ENCODE peak calls at places on chromosomes 4 and X, in four cellular contexts. U, Q, V and S are unnamed samples.

GRCh38 chr4:93221771-93222170 is 606.8 kb upstream of the ATOH1 start:
- DNase-seq in U (no peak), V (no peak), Q (no peak), S (no peak)

GRCh38 chr4:111020961-111021360 is 398.1 kb upstream of the PITX2 start:
- DNase-seq in V (no peak), Q (no peak), U (no peak), S (no peak)

GRCh38 chr4:24042094-24042493 is 152.2 kb upstream of the PPARGC1A start:
- DNase-seq in U (peak; percentile 92), Q (no peak), V (no peak), S (no peak)

GRCh38 chr4:146342600-146343192 is 128.4 kb downstream of the REELD1 start:
- DNase-seq in Q (peak; percentile 5), U (no peak), V (peak; percentile 11), S (peak; percentile 21)

GRCh38 chrX:97446298-97446882 is 562.7 kb downstream of the RPA4 start:
- DNase-seq in U (no peak), Q (no peak), V (no peak), S (no peak)

GRCh38 chr4:46993075-46994006 is at the start of gene GABRA4:
- DNase-seq in U (no peak), V (peak; percentile 15), Q (peak; percentile 55), S (no peak)

GRCh38 chr4:95402299-95402698 is 146.5 kb downstream of the UNC5C start:
- DNase-seq in U (no peak), Q (no peak), V (no peak), S (no peak)

GRCh38 chr4:37793562-37793961 is 32.9 kb upstream of the PGM2 start:
- DNase-seq in U (no peak), V (no peak), Q (no peak), S (no peak)

GRCh38 chr4:6888506-6889071 is 21.0 kb upstream of the TBC1D14 start:
- DNase-seq in V (no peak), U (no peak), Q (no peak), S (no peak)

DNA sequence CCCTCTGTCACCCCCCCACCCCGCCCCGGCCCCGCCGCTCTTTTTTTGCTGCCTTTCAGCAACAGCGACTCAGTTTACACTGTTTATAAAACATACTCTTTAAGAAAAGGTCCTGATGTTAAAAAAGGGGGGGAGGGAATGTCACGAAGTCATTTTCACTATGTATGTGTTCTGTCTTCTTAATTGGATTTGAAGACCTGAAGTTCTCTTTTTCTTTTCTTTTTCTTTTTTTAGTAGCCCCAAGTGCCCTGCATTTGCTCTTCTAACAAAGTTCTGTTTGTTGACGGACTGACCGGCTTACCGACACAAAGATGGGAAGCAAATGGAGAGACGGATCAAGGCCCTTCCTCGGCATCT is 2.5 kb upstream of the CITED1 start:
- DNase-seq in U (no peak), Q (no peak), V (no peak), S (no peak)
- TF ChIP-seq CTCF in U (no peak), Q (no peak), V (no peak), S (no peak)

GRCh38 chrX:67159437-67159836 is 384.4 kb upstream of the AR start:
- DNase-seq in U (no peak), Q (no peak), V (no peak), S (no peak)
- TF ChIP-seq CTCF in U (no peak), Q (no peak), V (no peak), S (no peak)

GRCh38 chrX:16989750-16990149 is 43.3 kb downstream of the REPS2 start:
- DNase-seq in U (no peak), V (no peak), Q (no peak), S (no peak)

GRCh38 chrX:16981980-16982379 is 35.5 kb downstream of the REPS2 start:
- DNase-seq in U (no peak), Q (no peak), V (no peak), S (no peak)

GRCh38 chrX:16990839-16991238 is 44.4 kb downstream of the REPS2 start:
- DNase-seq in U (no peak), V (no peak), Q (no peak), S (no peak)

GRCh38 chrX:16986169-16986568 is 39.7 kb downstream of the REPS2 start:
- DNase-seq in V (no peak), U (no peak), Q (no peak), S (no peak)
- TF ChIP-seq CTCF in V (no peak), U (no peak), Q (no peak), S (no peak)

DNA sequence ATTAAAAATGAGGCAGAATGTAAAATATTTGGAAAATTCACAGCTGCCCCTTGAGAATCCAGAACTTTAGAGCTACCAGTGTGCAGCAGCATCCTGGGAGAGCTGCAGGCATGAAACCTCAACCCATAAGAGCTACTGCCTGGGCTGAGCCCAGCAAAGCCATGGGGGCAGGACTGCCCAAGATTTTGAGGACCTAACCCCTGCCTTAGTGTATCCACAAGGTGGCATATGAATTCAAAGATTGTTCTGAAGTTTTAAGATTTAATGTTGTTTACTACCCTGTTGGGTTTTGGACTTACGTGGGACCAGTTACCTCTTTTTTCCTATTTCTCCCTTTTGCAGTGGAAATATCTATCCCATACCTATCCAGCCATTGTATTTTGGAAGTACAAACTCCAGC is 26.4 kb downstream of the CASP6 start:
- DNase-seq in V (no peak), Q (no peak), U (no peak), S (no peak)
- TF ChIP-seq CTCF in V (no peak), Q (no peak), U (no peak), S (no peak)

GRCh38 chrX:70262952-70263567 is 3.1 kb upstream of the P2RY4 start:
- DNase-seq in U (no peak), V (peak; percentile 58), Q (peak; percentile 56), S (peak; percentile 47)
- TF ChIP-seq CTCF in U (peak; percentile 62), V (peak; percentile 21), Q (peak; percentile 46), S (peak; percentile 61)

GRCh38 chr4:79466621-79467020 is 58.6 kb upstream of the GK2 start:
- DNase-seq in U (no peak), Q (no peak), V (no peak), S (no peak)

GRCh38 chr4:79476196-79476595 is 68.2 kb upstream of the GK2 start:
- DNase-seq in U (no peak), V (no peak), Q (no peak), S (no peak)

GRCh38 chr4:79467246-79467932 is 59.4 kb upstream of the GK2 start:
- DNase-seq in Q (no peak), U (no peak), V (no peak), S (no peak)

GRCh38 chr4:79472693-79473552 is 64.9 kb upstream of the GK2 start:
- DNase-seq in V (no peak), U (no peak), Q (no peak), S (no peak)

GRCh38 chr4:79471309-79471708 is 63.3 kb upstream of the GK2 start:
- DNase-seq in Q (no peak), U (no peak), V (no peak), S (no peak)
- TF ChIP-seq CTCF in Q (no peak), U (no peak), V (no peak), S (no peak)

GRCh38 chrX:51456246-51456645 is 40.1 kb downstream of the NUDT11 start:
- DNase-seq in Q (no peak), V (no peak), U (no peak), S (no peak)

GRCh38 chrX:51461053-51462050 is 35.0 kb downstream of the NUDT11 start:
- DNase-seq in Q (peak; percentile 10), V (no peak), U (no peak), S (peak; percentile 30)

GRCh38 chrX:51456814-51457213 is 39.6 kb downstream of the NUDT11 start:
- DNase-seq in V (no peak), Q (no peak), U (no peak), S (no peak)

GRCh38 chrX:51463322-51463721 is 33.1 kb downstream of the NUDT11 start:
- DNase-seq in Q (no peak), V (no peak), U (no peak), S (no peak)

DNA sequence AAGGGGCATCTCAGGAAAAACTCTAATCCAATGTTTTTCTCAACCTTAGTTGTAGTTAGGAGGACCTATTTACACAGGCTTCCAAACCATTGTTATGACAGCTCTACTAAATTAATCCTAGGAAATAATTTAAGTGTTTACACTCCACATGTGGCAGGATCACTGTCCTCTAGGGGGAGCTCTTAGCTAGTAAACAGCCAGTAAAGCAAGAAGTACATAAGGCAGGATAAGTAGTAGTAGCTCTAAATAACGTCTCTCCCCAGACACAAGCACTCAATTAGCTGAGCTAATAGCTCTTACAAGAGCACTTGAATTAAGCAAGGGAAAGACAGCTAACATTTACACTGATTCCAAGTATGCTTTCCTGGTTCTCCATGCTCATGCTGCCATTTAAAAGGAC is 37.3 kb downstream of the NUDT11 start:
- DNase-seq in U (no peak), Q (no peak), V (peak; percentile 10), S (no peak)
- TF ChIP-seq CTCF in U (peak; percentile 2), Q (no peak), V (peak; percentile 40), S (peak; percentile 56)

GRCh38 chr4:88794087-88794486 is 96.5 kb upstream of the NAP1L5 start:
- DNase-seq in U (no peak), V (no peak), Q (no peak), S (no peak)

GRCh38 chr4:88792268-88792781 is 94.7 kb upstream of the NAP1L5 start:
- DNase-seq in U (peak; percentile 84), Q (no peak), V (no peak), S (peak; percentile 7)

GRCh38 chr4:88793473-88793872 is 95.8 kb upstream of the NAP1L5 start:
- DNase-seq in Q (no peak), U (no peak), V (no peak), S (peak; percentile 7)

GRCh38 chr4:88792821-88793220 is 95.2 kb upstream of the NAP1L5 start:
- DNase-seq in V (no peak), U (no peak), Q (no peak), S (no peak)

DNA sequence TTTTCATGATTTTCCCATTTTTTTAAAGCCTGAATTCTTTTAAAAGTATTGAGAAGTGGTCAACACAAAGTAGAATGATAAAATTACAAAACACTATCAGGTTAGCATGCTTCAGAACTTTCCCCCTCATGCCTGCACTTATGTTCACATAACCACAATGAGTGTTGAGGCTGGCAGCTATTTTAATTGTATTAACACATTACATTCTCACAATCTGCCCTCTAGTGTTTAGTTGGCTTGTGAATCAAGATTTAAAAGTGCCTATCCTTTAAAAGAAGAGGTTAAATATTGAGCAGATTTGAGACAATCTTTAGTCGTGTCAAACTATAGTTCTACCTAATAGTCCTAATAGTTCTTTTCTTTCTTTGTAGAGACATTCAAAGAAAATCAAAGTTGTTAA is 93.6 kb upstream of the NAP1L5 start:
- DNase-seq in Q (no peak), U (no peak), V (no peak), S (no peak)
- TF ChIP-seq CTCF in Q (no peak), U (peak; percentile 27), V (no peak), S (peak; percentile 32)

GRCh38 chr4:12723849-12724447 is 760.2 kb downstream of the RAB28 start:
- DNase-seq in V (no peak), U (no peak), Q (no peak), S (no peak)

GRCh38 chr4:12724520-12724919 is 759.6 kb downstream of the RAB28 start:
- DNase-seq in V (no peak), U (no peak), Q (no peak), S (peak; percentile 7)

GRCh38 chr4:12734586-12734985 is 749.6 kb downstream of the RAB28 start:
- DNase-seq in V (no peak), Q (no peak), U (no peak), S (no peak)

GRCh38 chr4:12729384-12729783 is 754.8 kb downstream of the RAB28 start:
- DNase-seq in V (no peak), Q (no peak), U (no peak), S (peak; percentile 22)
- TF ChIP-seq CTCF in V (peak; percentile 76), Q (peak; percentile 65), U (peak; percentile 24), S (peak; percentile 25)

GRCh38 chrX:96405842-96406241 is 278.8 kb upstream of the DIAPH2 start:
- DNase-seq in U (no peak), Q (no peak), V (no peak), S (no peak)
- TF ChIP-seq CTCF in U (no peak), Q (no peak), V (no peak), S (no peak)